ENCODE peak calls at places on chromosome 19, in six cellular contexts. Z is HFF-Myc, Q is NCI-H345, F is HT1080, M is RCC 7860, J is T-helper 2 cell. V is an unnamed sample.

GRCh38 chr19:48895226-48895625 is 3.3 kb downstream of the TULP2 start:
- DNase-seq in Z (no peak), Q (no peak), F (no peak), M (no peak), J (no peak), V (no peak)

GRCh38 chr19:17522988-17523872 is 11.8 kb downstream of the PGLS start:
- DNase-seq in Z (no peak), Q (no peak), F (no peak), M (no peak), J (no peak), V (peak)

GRCh38 chr19:12974301-12975220 is 5.2 kb downstream of the DAND5 start:
- DNase-seq in Z (no peak), Q (no peak), F (no peak), M (peak), J (no peak), V (no peak)

GRCh38 chr19:16637535-16637934 is 9.5 kb upstream of the MED26 start:
- DNase-seq in Z (no peak), Q (no peak), F (no peak), M (no peak), J (no peak), V (no peak)

GRCh38 chr19:51196181-51196580 is 28.7 kb upstream of the CD33 start:
- DNase-seq in Z (no peak), Q (no peak), F (no peak), M (no peak), J (no peak), V (no peak)

GRCh38 chr19:41616785-41617621 is 9.9 kb downstream of the CEACAM4 start:
- DNase-seq in Z (peak), Q (no peak), F (no peak), M (no peak), J (no peak), V (no peak)

GRCh38 chr19:9939301-9939913 is 3.1 kb upstream of the OLFM2 start:
- DNase-seq in Z (no peak), Q (no peak), F (no peak), M (no peak), J (no peak), V (no peak)

GRCh38 chr19:42683917-42684513 is 56.3 kb downstream of the PSG3 start:
- DNase-seq in Z (peak), Q (no peak), F (peak), M (peak), J (no peak), V (no peak)

GRCh38 chr19:6654347-6655310 is 15.3 kb downstream of the TNFSF14 start:
- DNase-seq in Z (no peak), Q (no peak), F (no peak), M (no peak), J (no peak), V (peak)

GRCh38 chr19:37817180-37817911 is 38.0 kb upstream of the ZNF573 start:
- DNase-seq in Z (no peak), Q (peak), F (no peak), M (no peak), J (peak), V (no peak)

GRCh38 chr19:41971363-41971762 is 12.2 kb upstream of the RABAC1 start:
- DNase-seq in Z (no peak), Q (no peak), F (no peak), M (no peak), J (no peak), V (no peak)

GRCh38 chr19:5805465-5806132 is 732 bp downstream of the NRTN start:
- DNase-seq in Z (no peak), Q (peak), F (no peak), M (no peak), J (peak), V (no peak)

GRCh38 chr19:17079710-17080440 is 4.3 kb downstream of the MYO9B start:
- DNase-seq in Z (peak), Q (no peak), F (peak), M (peak), J (peak), V (no peak)

GRCh38 chr19:50328257-50329145 is 676 bp downstream of the KCNC3 start:
- DNase-seq in Z (no peak), Q (peak), F (no peak), M (no peak), J (no peak), V (no peak)

GRCh38 chr19:9940778-9941177 is 4.5 kb upstream of the OLFM2 start:
- DNase-seq in Z (no peak), Q (no peak), F (no peak), M (peak), J (no peak), V (no peak)

GRCh38 chr19:24078688-24079087 is 8.3 kb upstream of the ZNF254 start:
- DNase-seq in Z (no peak), Q (no peak), F (no peak), M (no peak), J (no peak), V (no peak)

GRCh38 chr19:31905980-31906948 is 439.1 kb upstream of the ZNF507 start:
- DNase-seq in Z (no peak), Q (no peak), F (no peak), M (no peak), J (no peak), V (no peak)

GRCh38 chr19:46186101-46186716 is 38.2 kb downstream of the IGFL2 start:
- DNase-seq in Z (no peak), Q (no peak), F (no peak), M (no peak), J (no peak), V (no peak)

GRCh38 chr19:36113895-36114762 is 546 bp downstream of the POLR2I start:
- DNase-seq in Z (no peak), Q (peak), F (peak), M (no peak), J (no peak), V (no peak)